ENCODE peak calls at places on chromosomes 16 and 17, in five cellular contexts. R, U, Z, B and M are unnamed samples.

GRCh38 chr16:22789281-22789945 is 24.5 kb upstream of the HS3ST2 start:
- DNase-seq in B (no peak), U (no peak), Z (no peak), R (peak), M (no peak)

GRCh38 chr16:10961231-10961630 is 16.9 kb downstream of the CLEC16A start:
- DNase-seq in R (peak), U (no peak), Z (no peak), B (peak), M (no peak)

GRCh38 chr17:4004517-4005295 is 40.5 kb upstream of the ATP2A3 start:
- DNase-seq in R (no peak), U (no peak), B (peak), Z (no peak), M (peak)

GRCh38 chr17:57138956-57139576 is 54.0 kb downstream of the AKAP1 start:
- DNase-seq in U (no peak), Z (no peak), B (peak), R (no peak), M (no peak)

GRCh38 chr16:317583-317982 is 34.6 kb downstream of the PDIA2 start:
- DNase-seq in U (no peak), B (no peak), R (no peak), Z (no peak), M (no peak)

GRCh38 chr17:31387438-31387837 is 4.0 kb upstream of the RAB11FIP4 start:
- DNase-seq in Z (no peak), U (no peak), R (no peak), B (no peak), M (no peak)

GRCh38 chr16:9302102-9302501 is 210.7 kb downstream of the HAPSTR1 start:
- DNase-seq in B (no peak), Z (no peak), U (no peak), R (no peak), M (no peak)

GRCh38 chr17:73189417-73190099 is 3.3 kb upstream of the COG1 start:
- DNase-seq in R (no peak), U (no peak), Z (no peak), B (peak), M (no peak)

GRCh38 chr17:41522301-41523224 is 3.9 kb upstream of the KRT15 start:
- DNase-seq in Z (no peak), B (no peak), R (peak), U (no peak), M (no peak)

GRCh38 chr16:12902511-12903324 is 1.3 kb downstream of the SHISA9 start:
- DNase-seq in B (no peak), R (no peak), U (no peak), Z (no peak), M (no peak)

GRCh38 chr17:50719924-50720805 is 762 bp downstream of the LUC7L3 start:
- DNase-seq in B (no peak), Z (no peak), R (no peak), U (no peak), M (no peak)

GRCh38 chr16:28131743-28132393 is 68.4 kb upstream of the GSG1L start:
- DNase-seq in B (no peak), Z (no peak), U (no peak), R (no peak), M (no peak)

DNA sequence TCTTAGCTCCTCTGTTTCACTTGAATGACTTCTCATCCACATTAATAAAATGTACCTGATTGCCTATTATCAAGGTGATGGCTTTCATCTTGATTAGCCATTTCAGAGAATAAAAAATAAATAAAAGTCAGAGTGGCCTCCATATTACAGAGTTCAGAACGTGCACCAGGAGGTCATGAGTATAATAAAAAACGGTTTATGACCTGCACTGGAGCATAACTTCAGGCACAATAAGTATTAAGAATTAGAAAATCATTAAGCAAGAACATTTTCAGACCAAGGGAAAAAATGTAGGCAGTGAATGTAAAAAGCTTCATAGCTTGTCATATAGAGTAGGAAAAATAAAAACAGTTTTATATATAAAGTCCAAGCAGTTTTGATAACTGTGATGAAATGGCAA is 11.4 kb downstream of the METTL9 start:
- DNase-seq in U (no peak), Z (no peak), R (no peak), B (no peak), M (no peak)
- H3K27ac ChIP-seq in U (no peak), Z (peak), R (no peak), B (no peak), M (no peak)

GRCh38 chr17:17201271-17201670 is 4.9 kb downstream of the PLD6 start:
- DNase-seq in U (no peak), Z (no peak), B (no peak), R (no peak), M (no peak)
- H3K27ac ChIP-seq in U (peak), Z (no peak), B (no peak), R (no peak), M (no peak)

GRCh38 chr16:68234188-68235104 is 1.5 kb downstream of the ESRP2 start:
- DNase-seq in U (no peak), B (peak), R (peak), Z (peak), M (no peak)
- H3K27ac ChIP-seq in U (peak), B (no peak), R (no peak), Z (peak), M (peak)

GRCh38 chr17:8420041-8420934 is 15.4 kb upstream of the NDEL1 start:
- DNase-seq in U (no peak), R (no peak), B (peak), Z (peak), M (no peak)
- H3K27ac ChIP-seq in U (peak), R (no peak), B (no peak), Z (peak), M (no peak)

GRCh38 chr16:77700846-77701245 is 21.5 kb upstream of the NUDT7 start:
- DNase-seq in B (no peak), U (peak), R (no peak), Z (no peak), M (no peak)

GRCh38 chr16:77690416-77690815 is 31.9 kb upstream of the NUDT7 start:
- DNase-seq in U (no peak), R (no peak), B (no peak), Z (no peak), M (no peak)

GRCh38 chr16:77692612-77693011 is 29.7 kb upstream of the NUDT7 start:
- DNase-seq in Z (no peak), U (no peak), B (no peak), R (no peak), M (no peak)

DNA sequence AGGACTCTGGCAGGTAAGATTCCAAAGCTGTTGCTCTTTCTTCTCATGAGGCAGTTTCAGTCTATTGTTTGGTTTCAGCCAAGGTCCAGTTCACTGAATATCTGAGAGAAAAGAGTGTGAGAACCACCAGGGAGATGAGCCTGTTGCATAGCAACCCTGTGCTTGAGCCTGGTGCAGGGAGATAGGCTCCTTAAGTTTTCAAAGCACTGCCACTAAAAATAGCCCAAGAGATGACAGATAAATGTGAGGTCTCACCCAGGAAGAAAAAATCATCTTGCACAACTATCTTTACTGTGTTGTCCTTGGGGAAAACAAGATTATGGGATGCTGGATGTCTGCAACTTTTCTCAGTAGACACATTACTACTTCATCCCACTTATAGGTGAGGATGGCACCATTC is 26.2 kb upstream of the NUDT7 start:
- DNase-seq in U (peak), B (no peak), R (no peak), Z (no peak), M (no peak)
- H3K27ac ChIP-seq in U (no peak), B (no peak), R (no peak), Z (no peak), M (no peak)

DNA sequence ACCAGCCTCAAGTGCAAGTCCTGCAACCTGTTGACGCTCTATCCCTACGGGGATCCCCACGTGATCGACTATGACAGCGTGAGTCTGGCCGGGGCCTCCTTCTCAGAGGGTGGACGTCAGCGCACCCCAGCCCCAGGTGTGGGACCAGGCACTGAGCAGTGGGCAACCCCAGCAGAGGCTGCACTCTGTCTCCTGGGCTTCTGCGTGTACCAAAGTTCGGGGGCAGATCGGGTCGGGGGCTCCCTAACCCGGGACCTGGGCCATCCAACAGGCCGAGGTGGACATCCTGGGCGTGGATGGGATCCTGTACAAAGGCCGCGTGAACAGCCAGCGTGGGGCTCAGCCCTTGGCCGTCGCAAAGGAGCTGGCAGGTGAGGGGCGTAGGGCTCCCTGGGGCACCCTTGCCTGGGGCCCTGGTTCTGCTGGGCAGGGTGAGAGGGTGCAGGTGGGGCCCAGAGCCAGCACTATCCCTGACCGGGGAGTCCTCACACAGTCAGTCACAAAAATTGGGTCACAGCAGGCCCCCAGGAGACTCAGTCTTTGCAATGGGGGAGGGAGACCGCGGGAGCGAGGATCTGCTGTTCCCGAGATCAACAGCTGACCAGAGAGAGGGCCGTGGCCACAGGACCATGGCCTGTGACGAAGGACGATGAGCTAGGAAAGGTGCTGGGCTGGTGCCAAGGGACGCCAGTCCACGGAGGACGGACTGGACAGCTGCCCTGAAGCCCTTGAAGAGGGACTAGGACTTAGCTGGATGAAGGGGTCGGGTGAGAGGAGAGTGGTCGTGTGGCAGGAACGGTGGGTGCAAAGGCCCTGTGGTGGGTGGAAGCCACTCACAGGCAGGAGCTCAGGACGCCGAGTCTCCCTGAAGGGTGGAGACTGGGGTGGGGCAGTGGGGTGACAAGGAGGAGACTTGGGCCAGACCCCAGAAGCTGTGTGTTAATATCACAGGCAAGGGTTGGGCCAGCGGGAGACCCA is 20.0 kb downstream of the UBALD1 start:
- DNase-seq in B (no peak), Z (no peak), U (no peak), R (no peak), M (no peak)
- H3K27ac ChIP-seq in B (no peak), Z (no peak), U (no peak), R (no peak), M (no peak)

DNA sequence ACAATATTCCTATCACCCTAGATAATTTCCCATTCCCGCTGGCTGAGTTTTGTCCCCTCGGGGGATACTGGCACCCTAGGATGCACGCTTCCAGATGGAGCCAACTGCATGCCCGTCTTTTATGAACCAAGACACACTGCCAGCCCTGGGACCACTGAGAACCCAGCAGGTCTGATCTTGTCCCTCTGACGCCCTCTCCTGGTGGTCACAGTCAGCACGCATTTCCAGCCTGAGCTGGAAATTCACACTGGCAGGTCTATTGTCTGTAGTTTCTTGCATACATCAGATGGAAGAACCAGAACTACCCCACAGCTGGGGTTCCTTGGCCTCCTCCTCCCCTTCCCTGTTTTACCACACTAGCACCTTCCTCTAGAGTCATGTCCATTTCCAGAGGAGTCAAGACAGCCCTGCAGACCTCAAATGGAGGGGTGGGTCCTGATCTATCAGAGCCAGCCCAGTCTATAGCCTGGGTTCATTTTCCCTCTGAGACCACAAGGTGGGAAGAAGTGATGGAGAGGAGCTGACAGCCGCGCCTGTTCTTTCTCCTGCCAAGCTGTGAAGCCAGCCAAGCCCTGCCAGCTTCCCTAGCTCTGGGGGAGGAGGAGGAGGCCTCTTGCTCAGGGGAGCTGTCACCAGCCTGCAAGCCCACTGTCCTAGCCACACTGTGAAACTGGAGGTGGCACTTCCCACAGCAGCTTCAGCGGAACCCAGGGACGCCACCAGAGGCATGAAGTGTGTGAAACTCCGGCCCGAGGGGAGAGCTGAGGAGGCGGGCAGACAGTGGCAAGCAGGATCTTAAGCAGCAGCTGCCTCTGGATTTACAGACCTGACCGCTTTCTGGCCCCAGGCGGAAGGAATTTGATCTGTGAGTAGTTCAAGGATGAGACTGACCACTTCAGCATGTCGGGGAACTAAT is 29.3 kb downstream of the MXRA7 start:
- DNase-seq in Z (peak), U (no peak), B (peak), R (peak), M (peak)
- H3K27ac ChIP-seq in Z (no peak), U (peak), B (peak), R (no peak), M (no peak)

GRCh38 chr17:68248886-68249872 is 1.3 kb downstream of the AMZ2 start:
- DNase-seq in Z (no peak), R (no peak), B (no peak), U (no peak), M (peak)
- H3K27ac ChIP-seq in Z (peak), R (peak), B (peak), U (peak), M (peak)

GRCh38 chr16:65343556-65343955 is 221.7 kb upstream of the CDH11 start:
- DNase-seq in R (no peak), Z (no peak), U (no peak), B (no peak), M (no peak)

GRCh38 chr16:65339062-65339461 is 217.2 kb upstream of the CDH11 start:
- DNase-seq in Z (no peak), R (no peak), U (no peak), B (no peak), M (no peak)

GRCh38 chr16:65342231-65342866 is 220.5 kb upstream of the CDH11 start:
- DNase-seq in Z (no peak), U (no peak), R (no peak), B (no peak), M (no peak)
- H3K27ac ChIP-seq in Z (no peak), U (no peak), R (no peak), B (no peak), M (no peak)

GRCh38 chr17:80960037-80960796 is 31.4 kb upstream of the CHMP6 start:
- DNase-seq in R (no peak), U (no peak), Z (no peak), B (no peak), M (no peak)
- H3K27ac ChIP-seq in R (no peak), U (peak), Z (no peak), B (peak), M (no peak)